ENCODE peak calls at places on chromosomes 11 and 22, in seven cellular contexts. A, R, G, P, H, Q and L are unnamed samples.

GRCh38 chr11:107545101-107545514 is 20.4 kb downstream of the ALKBH8 start:
- DNase-seq in A (no peak), R (no peak), G (no peak), P (no peak), H (no peak), Q (no peak), L (no peak)

GRCh38 chr11:23569547-23569946 is 709.3 kb upstream of the CCDC179 start:
- DNase-seq in A (no peak), R (no peak), G (no peak), P (no peak), H (no peak), Q (no peak), L (no peak)

GRCh38 chr11:65047581-65048422 is 6.8 kb downstream of the SAC3D1 start:
- DNase-seq in A (no peak), R (peak; percentile 37), G (peak; percentile 85), P (peak; percentile 8), H (no peak), Q (no peak), L (no peak)

GRCh38 chr11:57323503-57324153 is 1.1 kb downstream of the TNKS1BP1 start:
- DNase-seq in A (peak; percentile 39), R (peak; percentile 44), G (no peak), P (no peak), H (no peak), Q (no peak), L (no peak)

GRCh38 chr11:78576549-78577097 is 2.0 kb upstream of the NARS2 start:
- DNase-seq in A (no peak), R (no peak), G (no peak), P (no peak), H (no peak), Q (no peak), L (no peak)

GRCh38 chr11:48172818-48173609 is 43.6 kb upstream of the OR4B1 start:
- DNase-seq in A (peak; percentile 34), R (peak; percentile 86), G (peak; percentile 83), P (peak; percentile 59), H (no peak), Q (peak; percentile 55), L (peak; percentile 62)

GRCh38 chr22:50300620-50301257 is 6.7 kb downstream of the PLXNB2 start:
- DNase-seq in A (no peak), R (no peak), G (no peak), P (no peak), H (no peak), Q (no peak), L (peak; percentile 25)

GRCh38 chr11:94968334-94968958 is 4.9 kb downstream of the CWC15 start:
- DNase-seq in A (no peak), R (no peak), G (no peak), P (no peak), H (no peak), Q (no peak), L (no peak)

GRCh38 chr11:36343436-36343835 is 47.3 kb downstream of the PRR5L start:
- DNase-seq in A (no peak), R (no peak), G (no peak), P (no peak), H (no peak), Q (no peak), L (no peak)

GRCh38 chr11:59173080-59173963 is 1.4 kb downstream of the DTX4 start:
- DNase-seq in A (peak; percentile 42), R (peak; percentile 54), G (peak; percentile 86), P (no peak), H (no peak), Q (peak; percentile 60), L (peak; percentile 35)

GRCh38 chr11:82906236-82906635 is 4.7 kb downstream of the DDIAS start:
- DNase-seq in A (no peak), R (no peak), G (no peak), P (no peak), H (no peak), Q (no peak), L (no peak)

GRCh38 chr11:36254739-36255138 is 34.5 kb downstream of the COMMD9 start:
- DNase-seq in A (no peak), R (no peak), G (no peak), P (no peak), H (no peak), Q (no peak), L (no peak)

GRCh38 chr11:72789493-72790131 is 4.2 kb downstream of the STARD10 start:
- DNase-seq in A (no peak), R (no peak), G (no peak), P (no peak), H (no peak), Q (peak; percentile 45), L (peak; percentile 50)

GRCh38 chr22:45777046-45777851 is 105.6 kb downstream of the ATXN10 start:
- DNase-seq in A (no peak), R (no peak), G (no peak), P (no peak), H (no peak), Q (no peak), L (no peak)

GRCh38 chr11:16511109-16511806 is 154.9 kb upstream of the SOX6 start:
- DNase-seq in A (no peak), R (no peak), G (no peak), P (no peak), H (no peak), Q (no peak), L (no peak)

GRCh38 chr22:50138988-50139387 is 31.5 kb upstream of the PANX2 start:
- DNase-seq in A (no peak), R (no peak), G (no peak), P (no peak), H (no peak), Q (no peak), L (no peak)

GRCh38 chr11:45266693-45267451 is 19.3 kb downstream of the SYT13 start:
- DNase-seq in A (no peak), R (peak; percentile 85), G (no peak), P (no peak), H (no peak), Q (no peak), L (no peak)

GRCh38 chr22:37735054-37735453 is 38.2 kb downstream of the TRIOBP start:
- DNase-seq in A (peak; percentile 44), R (peak; percentile 74), G (no peak), P (peak; percentile 46), H (no peak), Q (peak; percentile 77), L (peak; percentile 82)

GRCh38 chr11:68128682-68129327 is 7.6 kb upstream of the CHKA start:
- DNase-seq in A (peak; percentile 93), R (peak; percentile 93), G (peak; percentile 85), P (no peak), H (no peak), Q (peak; percentile 86), L (peak; percentile 96)

GRCh38 chr11:128988224-128988970 is 45.7 kb upstream of the TP53AIP1 start:
- DNase-seq in A (no peak), R (no peak), G (no peak), P (no peak), H (no peak), Q (no peak), L (no peak)

GRCh38 chr11:62013266-62014157 is 46.1 kb upstream of the FTH1 start:
- DNase-seq in A (no peak), R (no peak), G (peak; percentile 58), P (no peak), H (no peak), Q (no peak), L (no peak)

DNA sequence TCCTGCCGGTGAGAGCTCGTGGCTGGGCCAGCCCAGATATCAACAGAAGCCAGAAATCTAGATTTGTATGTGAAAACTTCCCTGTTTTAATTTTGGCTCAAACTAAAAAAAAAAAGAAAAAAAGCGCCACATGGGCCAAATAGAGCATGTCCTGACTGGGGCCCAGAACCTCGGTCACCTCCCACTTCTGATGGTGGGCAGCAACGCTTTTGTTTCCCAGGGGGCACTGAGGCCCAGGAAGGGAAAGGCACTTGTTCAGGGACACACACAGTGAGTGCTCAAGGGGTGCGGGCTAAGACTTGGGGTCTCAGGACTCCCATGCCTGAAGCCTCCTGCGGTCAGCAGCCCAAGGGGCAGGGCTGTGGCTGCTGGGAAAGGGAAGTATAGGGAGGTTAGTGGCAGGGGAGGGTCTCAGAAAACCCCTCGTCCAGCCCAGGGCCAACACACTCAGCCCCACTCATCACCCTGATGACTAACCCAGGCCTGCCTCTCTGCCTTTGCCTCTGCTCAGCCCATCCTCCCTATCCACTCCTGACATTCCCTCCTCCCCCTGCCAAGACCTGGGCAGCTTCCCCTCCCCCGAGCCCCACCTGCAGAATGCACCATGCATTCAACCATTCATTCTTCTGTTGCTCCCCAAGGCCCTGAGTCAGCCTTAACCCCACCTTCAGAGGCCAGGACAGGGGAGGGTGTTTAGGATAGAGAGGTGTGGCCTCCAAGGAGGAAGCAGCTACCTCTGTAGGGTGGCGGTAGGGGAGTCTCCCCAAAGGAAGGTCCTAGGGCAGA is 30.0 kb upstream of the TCF20 start:
- DNase-seq in A (no peak), R (no peak), G (no peak), P (no peak), H (no peak), Q (no peak), L (peak; percentile 27)
- H3K4me3 ChIP-seq in A (no peak overlapping the region), R (no peak overlapping the region), G (peak overlapping the region; percentile 19), P (no peak overlapping the region), H (peak overlapping the region; percentile 40), Q (no peak overlapping the region), L (peak overlapping the region; percentile 22)

DNA sequence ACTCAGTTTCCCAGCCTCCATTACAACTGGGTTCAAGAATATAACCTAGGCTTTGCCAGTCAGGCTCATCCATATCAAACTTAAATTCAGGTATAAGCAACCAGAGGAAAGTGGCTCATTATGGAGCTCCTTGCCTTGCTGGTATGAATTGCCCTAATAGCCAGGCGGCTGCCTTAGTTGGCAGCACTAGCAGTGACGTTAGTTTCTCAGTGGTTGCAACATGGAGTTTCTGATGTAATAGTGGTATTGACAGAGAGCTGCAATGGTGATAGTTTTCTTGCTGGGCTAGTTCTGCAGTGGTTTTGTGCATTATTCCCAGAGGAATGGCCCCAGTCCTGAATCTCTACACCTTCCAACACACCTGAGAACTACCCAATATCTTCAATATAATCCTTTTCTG is 3.8 kb upstream of the TMEM123 start:
- DNase-seq in A (no peak), R (no peak), G (no peak), P (no peak), H (no peak), Q (no peak), L (no peak)
- H3K4me1 ChIP-seq in A (peaks cover 2% of the 10 kb centered on the region), R (no peaks in the 10 kb centered on the region), G (peaks cover 38% of the 10 kb centered on the region), P (no peaks in the 10 kb centered on the region), H (peaks cover 34% of the 10 kb centered on the region), Q (peaks cover 41% of the 10 kb centered on the region), L (peaks cover 40% of the 10 kb centered on the region)

GRCh38 chr11:369336-370018 is at the start of gene B4GALNT4:
- DNase-seq in A (peak; percentile 57), R (peak; percentile 53), G (no peak), P (no peak), H (no peak), Q (no peak), L (no peak)
- TF ChIP-seq POLR2A in A (no peak), R (no peak), G (no peak), P (no peak), H (no peak), Q (no peak), L (no peak)

DNA sequence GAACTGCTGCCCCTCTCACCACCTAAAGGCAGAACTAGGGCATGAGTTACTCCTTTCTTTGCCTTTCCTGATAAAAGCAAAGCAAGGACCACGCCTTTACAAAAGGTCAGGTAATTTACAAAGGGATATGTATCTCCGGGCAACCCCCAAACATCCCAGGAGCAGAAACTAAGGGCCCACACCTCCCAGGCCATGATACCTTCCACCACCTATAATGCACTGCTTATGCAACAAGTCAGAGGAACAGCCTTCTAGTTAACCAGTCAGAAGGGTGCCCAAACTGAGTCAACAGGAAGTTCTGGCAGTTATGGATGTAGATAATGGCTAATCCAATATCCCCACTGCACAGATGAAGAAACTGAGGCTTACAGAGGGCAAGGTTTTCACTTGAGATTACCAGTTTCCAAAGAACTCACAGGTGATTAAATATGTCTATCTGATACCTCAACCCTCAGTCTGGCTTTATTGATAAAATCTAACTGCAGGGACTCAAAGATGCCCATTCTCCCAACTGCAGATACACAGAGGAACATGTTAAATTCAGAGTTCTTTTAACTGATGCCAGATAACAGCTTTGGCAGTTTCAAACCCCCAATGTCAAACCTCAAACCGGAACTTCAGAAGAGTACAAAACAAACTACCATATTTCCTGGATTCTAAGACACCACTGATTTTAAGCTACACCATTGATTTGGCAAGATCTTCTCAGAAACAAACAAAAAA is 16.8 kb upstream of the CASTOR1 start:
- DNase-seq in A (no peak), R (no peak), G (no peak), P (no peak), H (no peak), Q (no peak), L (no peak)
- H3K4me3 ChIP-seq in A (no peak overlapping the region), R (no peak overlapping the region), G (peak overlapping the region; percentile 26), P (no peak overlapping the region), H (peak overlapping the region; percentile 47), Q (no peak overlapping the region), L (no peak overlapping the region)